ENCODE peak calls at places on chromosome 21, in nine cellular contexts. One of them, this sample, is unnamed.
A peak's percentile ranks its signal among the peaks of the same experiment; 100 is the strongest.

GRCh38 chr21:29121759-29122158 is 8.7 kb upstream of the MAP3K7CL start:
- DNase-seq in ovary: no peak
- DNase-seq in astrocyte of the spinal cord: no peak
- DNase-seq in psoas muscle: no peak
- DNase-seq in CD8-positive, alpha-beta T cell: no peak
- DNase-seq in osteoblast: no peak
- DNase-seq in lower lobe of right lung: no peak
- DNase-seq in Peyer's patch: peak; percentile 52
- DNase-seq in fibroblast of mammary gland: no peak
- DNase-seq in this sample: no peak

GRCh38 chr21:41249476-41249875 is 67.1 kb upstream of the FAM3B start:
- DNase-seq in ovary: no peak
- DNase-seq in astrocyte of the spinal cord: no peak
- DNase-seq in psoas muscle: no peak
- DNase-seq in CD8-positive, alpha-beta T cell: no peak
- DNase-seq in osteoblast: no peak
- DNase-seq in lower lobe of right lung: no peak
- DNase-seq in Peyer's patch: no peak
- DNase-seq in fibroblast of mammary gland: no peak
- DNase-seq in this sample: no peak

GRCh38 chr21:36402339-36402738 is 17.1 kb downstream of the CHAF1B start:
- DNase-seq in ovary: no peak
- DNase-seq in astrocyte of the spinal cord: no peak
- DNase-seq in psoas muscle: no peak
- DNase-seq in CD8-positive, alpha-beta T cell: no peak
- DNase-seq in osteoblast: no peak
- DNase-seq in lower lobe of right lung: no peak
- DNase-seq in Peyer's patch: no peak
- DNase-seq in fibroblast of mammary gland: no peak
- DNase-seq in this sample: no peak

GRCh38 chr21:45595574-45596295 is 47.8 kb upstream of the PCBP3 start:
- DNase-seq in ovary: peak; percentile 31
- DNase-seq in astrocyte of the spinal cord: no peak
- DNase-seq in psoas muscle: no peak
- DNase-seq in CD8-positive, alpha-beta T cell: no peak
- DNase-seq in osteoblast: peak; percentile 80
- DNase-seq in lower lobe of right lung: peak; percentile 42
- DNase-seq in Peyer's patch: peak; percentile 37
- DNase-seq in fibroblast of mammary gland: no peak
- DNase-seq in this sample: no peak

GRCh38 chr21:35352066-35352770 is 303.1 kb upstream of the RUNX1 start:
- DNase-seq in ovary: no peak
- DNase-seq in astrocyte of the spinal cord: peak; percentile 61
- DNase-seq in psoas muscle: no peak
- DNase-seq in CD8-positive, alpha-beta T cell: no peak
- DNase-seq in osteoblast: no peak
- DNase-seq in lower lobe of right lung: no peak
- DNase-seq in Peyer's patch: no peak
- DNase-seq in fibroblast of mammary gland: peak; percentile 75
- DNase-seq in this sample: peak; percentile 92

GRCh38 chr21:36156815-36157670 is at the start of gene DOP1B:
- DNase-seq in ovary: no peak
- DNase-seq in astrocyte of the spinal cord: no peak
- DNase-seq in psoas muscle: no peak
- DNase-seq in CD8-positive, alpha-beta T cell: peak; percentile 16
- DNase-seq in osteoblast: peak; percentile 88
- DNase-seq in lower lobe of right lung: no peak
- DNase-seq in Peyer's patch: peak; percentile 75
- DNase-seq in fibroblast of mammary gland: no peak
- DNase-seq in this sample: no peak

GRCh38 chr21:19340303-19340702 is 936.7 kb upstream of the TMPRSS15 start:
- DNase-seq in ovary: no peak
- DNase-seq in astrocyte of the spinal cord: no peak
- DNase-seq in psoas muscle: no peak
- DNase-seq in CD8-positive, alpha-beta T cell: no peak
- DNase-seq in osteoblast: no peak
- DNase-seq in lower lobe of right lung: no peak
- DNase-seq in Peyer's patch: no peak
- DNase-seq in fibroblast of mammary gland: no peak
- DNase-seq in this sample: no peak

GRCh38 chr21:31612889-31613785 is 46.4 kb upstream of the SOD1 start:
- DNase-seq in ovary: no peak
- DNase-seq in astrocyte of the spinal cord: no peak
- DNase-seq in psoas muscle: no peak
- DNase-seq in CD8-positive, alpha-beta T cell: no peak
- DNase-seq in osteoblast: no peak
- DNase-seq in lower lobe of right lung: peak; percentile 70
- DNase-seq in Peyer's patch: no peak
- DNase-seq in fibroblast of mammary gland: peak; percentile 29
- DNase-seq in this sample: peak; percentile 2

GRCh38 chr21:41439245-41439644 is 13.2 kb downstream of the MX1 start:
- DNase-seq in ovary: no peak
- DNase-seq in astrocyte of the spinal cord: no peak
- DNase-seq in psoas muscle: no peak
- DNase-seq in CD8-positive, alpha-beta T cell: no peak
- DNase-seq in osteoblast: no peak
- DNase-seq in lower lobe of right lung: no peak
- DNase-seq in Peyer's patch: no peak
- DNase-seq in fibroblast of mammary gland: peak; percentile 18
- DNase-seq in this sample: no peak

GRCh38 chr21:35338281-35338680 is 289.2 kb upstream of the RUNX1 start:
- DNase-seq in ovary: no peak
- DNase-seq in astrocyte of the spinal cord: no peak
- DNase-seq in psoas muscle: no peak
- DNase-seq in CD8-positive, alpha-beta T cell: no peak
- DNase-seq in osteoblast: no peak
- DNase-seq in lower lobe of right lung: no peak
- DNase-seq in Peyer's patch: no peak
- DNase-seq in fibroblast of mammary gland: no peak
- DNase-seq in this sample: no peak

GRCh38 chr21:26965567-26966359 is 1.1 kb downstream of the ADAMTS5 start:
- DNase-seq in ovary: peak; percentile 85
- DNase-seq in astrocyte of the spinal cord: no peak
- DNase-seq in psoas muscle: peak; percentile 79
- DNase-seq in CD8-positive, alpha-beta T cell: no peak
- DNase-seq in osteoblast: peak; percentile 91
- DNase-seq in lower lobe of right lung: peak; percentile 47
- DNase-seq in Peyer's patch: peak; percentile 48
- DNase-seq in fibroblast of mammary gland: peak; percentile 46
- DNase-seq in this sample: peak; percentile 70

GRCh38 chr21:39669485-39669884 is 56.7 kb downstream of the B3GALT5 start:
- DNase-seq in ovary: no peak
- DNase-seq in astrocyte of the spinal cord: no peak
- DNase-seq in psoas muscle: no peak
- DNase-seq in CD8-positive, alpha-beta T cell: no peak
- DNase-seq in osteoblast: no peak
- DNase-seq in lower lobe of right lung: no peak
- DNase-seq in Peyer's patch: no peak
- DNase-seq in fibroblast of mammary gland: no peak
- DNase-seq in this sample: no peak
- TF ChIP-seq CTCF in ovary: no peak
- TF ChIP-seq CTCF in astrocyte of the spinal cord: no peak
- TF ChIP-seq CTCF in psoas muscle: no peak
- TF ChIP-seq CTCF in CD8-positive, alpha-beta T cell: no peak
- TF ChIP-seq CTCF in osteoblast: no peak
- TF ChIP-seq CTCF in lower lobe of right lung: no peak
- TF ChIP-seq CTCF in Peyer's patch: no peak
- TF ChIP-seq CTCF in fibroblast of mammary gland: no peak
- TF ChIP-seq CTCF in this sample: no peak

GRCh38 chr21:34019402-34019801 is 54.0 kb upstream of the MRPS6 start:
- DNase-seq in ovary: no peak
- DNase-seq in astrocyte of the spinal cord: no peak
- DNase-seq in psoas muscle: no peak
- DNase-seq in CD8-positive, alpha-beta T cell: no peak
- DNase-seq in osteoblast: no peak
- DNase-seq in lower lobe of right lung: no peak
- DNase-seq in Peyer's patch: no peak
- DNase-seq in fibroblast of mammary gland: no peak
- DNase-seq in this sample: no peak

GRCh38 chr21:34018910-34019309 is 54.5 kb upstream of the MRPS6 start:
- DNase-seq in ovary: no peak
- DNase-seq in astrocyte of the spinal cord: no peak
- DNase-seq in psoas muscle: no peak
- DNase-seq in CD8-positive, alpha-beta T cell: no peak
- DNase-seq in osteoblast: no peak
- DNase-seq in lower lobe of right lung: no peak
- DNase-seq in Peyer's patch: no peak
- DNase-seq in fibroblast of mammary gland: no peak
- DNase-seq in this sample: no peak

GRCh38 chr21:34021726-34022125 is 51.7 kb upstream of the MRPS6 start:
- DNase-seq in ovary: no peak
- DNase-seq in astrocyte of the spinal cord: no peak
- DNase-seq in psoas muscle: no peak
- DNase-seq in CD8-positive, alpha-beta T cell: no peak
- DNase-seq in osteoblast: no peak
- DNase-seq in lower lobe of right lung: no peak
- DNase-seq in Peyer's patch: no peak
- DNase-seq in fibroblast of mammary gland: no peak
- DNase-seq in this sample: no peak

GRCh38 chr21:34020934-34021553 is 52.3 kb upstream of the MRPS6 start:
- DNase-seq in ovary: no peak
- DNase-seq in astrocyte of the spinal cord: no peak
- DNase-seq in psoas muscle: no peak
- DNase-seq in CD8-positive, alpha-beta T cell: no peak
- DNase-seq in osteoblast: no peak
- DNase-seq in lower lobe of right lung: no peak
- DNase-seq in Peyer's patch: no peak
- DNase-seq in fibroblast of mammary gland: no peak
- DNase-seq in this sample: no peak

DNA sequence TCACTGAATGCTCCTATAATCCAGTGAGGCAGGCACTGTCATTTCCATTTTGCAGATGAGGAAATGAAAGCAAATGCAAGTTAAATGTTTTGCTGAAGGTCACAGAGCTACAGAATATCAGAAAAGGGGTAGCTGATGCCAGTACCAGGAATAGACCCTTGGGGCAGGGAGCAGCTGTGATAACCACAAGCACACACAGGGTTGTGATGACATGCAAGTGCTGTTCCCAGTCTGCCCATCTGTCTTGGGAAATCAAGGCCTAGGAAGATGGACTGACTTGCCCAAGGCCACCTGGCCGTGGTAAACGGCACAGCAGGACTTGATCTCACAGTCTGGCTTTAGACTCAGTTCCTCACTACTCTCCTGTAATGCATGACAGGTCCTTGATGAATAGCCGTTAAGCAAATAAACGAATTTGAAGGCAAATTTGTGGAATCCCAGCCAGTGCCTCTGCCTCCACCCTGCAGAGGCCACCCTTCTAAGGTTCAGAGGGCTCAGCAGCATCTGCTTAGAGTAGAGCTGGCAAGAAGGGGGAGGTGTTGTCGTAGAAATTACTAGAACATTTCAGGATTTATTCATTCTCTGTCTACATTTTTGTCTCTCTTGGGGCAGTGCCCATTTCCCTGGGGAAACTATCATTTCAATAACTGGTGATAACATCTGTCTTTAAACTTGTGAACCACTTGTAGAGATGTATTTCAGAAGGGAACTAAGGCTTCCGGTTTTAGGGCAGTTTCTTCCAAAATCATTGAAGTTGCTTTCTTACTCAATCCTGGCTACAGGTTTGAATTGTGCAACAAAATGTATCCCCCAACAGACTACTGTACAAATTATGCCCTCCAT is 53.2 kb upstream of the MRPS6 start:
- DNase-seq in ovary: no peak
- DNase-seq in astrocyte of the spinal cord: no peak
- DNase-seq in psoas muscle: no peak
- DNase-seq in CD8-positive, alpha-beta T cell: no peak
- DNase-seq in osteoblast: no peak
- DNase-seq in lower lobe of right lung: no peak
- DNase-seq in Peyer's patch: peak; percentile 56
- DNase-seq in fibroblast of mammary gland: no peak
- DNase-seq in this sample: peak; percentile 28
- TF ChIP-seq CTCF in ovary: no peak
- TF ChIP-seq CTCF in astrocyte of the spinal cord: no peak
- TF ChIP-seq CTCF in psoas muscle: no peak
- TF ChIP-seq CTCF in CD8-positive, alpha-beta T cell: no peak
- TF ChIP-seq CTCF in osteoblast: no peak
- TF ChIP-seq CTCF in lower lobe of right lung: no peak
- TF ChIP-seq CTCF in Peyer's patch: no peak
- TF ChIP-seq CTCF in fibroblast of mammary gland: no peak
- TF ChIP-seq CTCF in this sample: no peak

DNA sequence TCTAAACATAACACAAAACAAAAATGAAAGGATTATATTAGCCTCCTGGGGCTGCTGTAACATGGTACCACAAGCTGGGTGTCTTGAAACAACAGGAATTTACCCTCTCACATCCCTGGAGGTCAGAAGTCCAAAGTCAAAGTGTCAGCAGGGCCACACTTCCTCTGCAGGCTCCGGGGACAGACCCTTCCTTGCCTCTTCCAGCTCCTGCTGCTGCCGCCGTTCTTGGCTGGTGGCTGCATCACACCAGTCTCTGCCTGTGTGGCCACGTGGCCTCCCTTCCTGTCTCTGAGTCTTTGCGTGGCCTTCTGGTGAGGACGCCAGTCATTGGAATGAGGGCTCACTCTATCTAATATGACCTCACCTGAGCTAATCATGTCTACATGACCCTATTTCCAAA is 8.2 kb downstream of the SLC37A1 start:
- DNase-seq in ovary: no peak
- DNase-seq in astrocyte of the spinal cord: no peak
- DNase-seq in psoas muscle: no peak
- DNase-seq in CD8-positive, alpha-beta T cell: no peak
- DNase-seq in osteoblast: no peak
- DNase-seq in lower lobe of right lung: no peak
- DNase-seq in Peyer's patch: no peak
- DNase-seq in fibroblast of mammary gland: no peak
- DNase-seq in this sample: no peak
- TF ChIP-seq CTCF in ovary: no peak
- TF ChIP-seq CTCF in astrocyte of the spinal cord: no peak
- TF ChIP-seq CTCF in psoas muscle: no peak
- TF ChIP-seq CTCF in CD8-positive, alpha-beta T cell: no peak
- TF ChIP-seq CTCF in osteoblast: no peak
- TF ChIP-seq CTCF in lower lobe of right lung: no peak
- TF ChIP-seq CTCF in Peyer's patch: no peak
- TF ChIP-seq CTCF in fibroblast of mammary gland: no peak
- TF ChIP-seq CTCF in this sample: no peak

GRCh38 chr21:14361958-14362357 is 21.0 kb downstream of the HSPA13 start:
- DNase-seq in ovary: no peak
- DNase-seq in astrocyte of the spinal cord: peak; percentile 11
- DNase-seq in psoas muscle: no peak
- DNase-seq in CD8-positive, alpha-beta T cell: no peak
- DNase-seq in osteoblast: no peak
- DNase-seq in lower lobe of right lung: no peak
- DNase-seq in Peyer's patch: no peak
- DNase-seq in fibroblast of mammary gland: peak; percentile 77
- DNase-seq in this sample: no peak

GRCh38 chr21:14366998-14367397 is 15.9 kb downstream of the HSPA13 start:
- DNase-seq in ovary: no peak
- DNase-seq in astrocyte of the spinal cord: no peak
- DNase-seq in psoas muscle: no peak
- DNase-seq in CD8-positive, alpha-beta T cell: no peak
- DNase-seq in osteoblast: no peak
- DNase-seq in lower lobe of right lung: no peak
- DNase-seq in Peyer's patch: no peak
- DNase-seq in fibroblast of mammary gland: no peak
- DNase-seq in this sample: no peak
- TF ChIP-seq CTCF in ovary: no peak
- TF ChIP-seq CTCF in astrocyte of the spinal cord: no peak
- TF ChIP-seq CTCF in psoas muscle: no peak
- TF ChIP-seq CTCF in CD8-positive, alpha-beta T cell: no peak
- TF ChIP-seq CTCF in osteoblast: no peak
- TF ChIP-seq CTCF in lower lobe of right lung: no peak
- TF ChIP-seq CTCF in Peyer's patch: no peak
- TF ChIP-seq CTCF in fibroblast of mammary gland: no peak
- TF ChIP-seq CTCF in this sample: no peak

This sample was measured in AG10803.